ENCODE peak calls at places on chromosomes 1 and 21, in nine cellular contexts. V, M, D, N, Z, W, E, K and I are unnamed samples.

GRCh38 chr1:175648927-175649326 is 94.5 kb downstream of the TNR start:
- DNase-seq in W (no peak), Z (no peak), D (no peak), V (no peak), E (no peak), N (no peak), M (no peak), K (no peak), I (no peak)

GRCh38 chr1:1004780-1005697 is 5.1 kb upstream of the HES4 start:
- DNase-seq in D (no peak), K (peak; percentile 62), E (no peak), W (peak; percentile 81), M (no peak), Z (peak; percentile 66), N (peak; percentile 28), V (peak; percentile 64), I (peak; percentile 68)

GRCh38 chr1:40064797-40065492 is 24.4 kb downstream of the CAP1 start:
- DNase-seq in K (no peak), M (no peak), W (no peak), V (no peak), E (no peak), Z (no peak), N (no peak), D (no peak), I (no peak)

GRCh38 chr1:87805661-87806376 is 477.1 kb downstream of the LMO4 start:
- DNase-seq in V (no peak), M (no peak), D (no peak), N (peak; percentile 69), W (no peak), K (peak; percentile 63), E (no peak), Z (no peak), I (peak; percentile 43)

GRCh38 chr1:229229721-229230135 is 41.2 kb upstream of the RAB4A start:
- DNase-seq in K (peak; percentile 36), N (peak; percentile 78), M (peak; percentile 85), D (no peak), W (peak; percentile 76), Z (no peak), V (peak; percentile 65), E (no peak), I (peak; percentile 45)

GRCh38 chr1:10168912-10169514 is 41.4 kb upstream of the KIF1B start:
- DNase-seq in V (no peak), Z (no peak), M (no peak), E (no peak), W (no peak), N (no peak), K (no peak), D (no peak), I (no peak)

GRCh38 chr1:36889846-36890245 is 144.5 kb downstream of the GRIK3 start:
- DNase-seq in V (peak; percentile 10), N (no peak), D (no peak), W (peak; percentile 4), K (no peak), M (peak; percentile 0), Z (no peak), E (no peak), I (no peak)

GRCh38 chr1:202692959-202693555 is 17.2 kb downstream of the SYT2 start:
- DNase-seq in W (peak; percentile 66), E (peak; percentile 83), V (peak; percentile 45), Z (peak; percentile 90), D (peak; percentile 19), M (peak; percentile 31), K (peak; percentile 77), N (peak; percentile 73), I (peak; percentile 52)

GRCh38 chr1:5619469-5619868 is 372.8 kb downstream of the NPHP4 start:
- DNase-seq in M (no peak), W (no peak), D (no peak), E (no peak), Z (no peak), K (no peak), N (no peak), V (no peak), I (no peak)

GRCh38 chr1:116471241-116471640 is 98.2 kb downstream of the ATP1A1 start:
- DNase-seq in V (no peak), E (no peak), D (no peak), N (no peak), Z (no peak), K (no peak), W (no peak), M (no peak), I (no peak)

GRCh38 chr21:34636961-34637360 is 22.0 kb upstream of the RCAN1 start:
- DNase-seq in D (no peak), M (no peak), N (no peak), V (no peak), W (no peak), K (no peak), E (no peak), Z (no peak), I (no peak)

GRCh38 chr1:225875044-225875822 is 6.9 kb downstream of the TMEM63A start:
- DNase-seq in Z (peak; percentile 85), D (no peak), W (peak; percentile 85), K (no peak), V (peak; percentile 76), M (peak; percentile 78), E (no peak), N (no peak), I (peak; percentile 89)

GRCh38 chr1:143604887-143605286 is 366.9 kb downstream of the FAM72C start:
- DNase-seq in N (no peak), M (no peak), K (no peak), D (no peak), E (no peak), W (no peak), Z (no peak), V (no peak), I (no peak)

GRCh38 chr1:162987866-162988265 is 81.3 kb upstream of the RGS4 start:
- DNase-seq in N (no peak), E (no peak), W (no peak), K (peak; percentile 90), M (no peak), Z (no peak), V (no peak), D (no peak), I (no peak)

GRCh38 chr1:223248001-223248786 is 105.1 kb upstream of the TLR5 start:
- DNase-seq in E (no peak), D (no peak), W (peak; percentile 16), K (no peak), M (no peak), Z (no peak), N (no peak), V (no peak), I (peak; percentile 33)

GRCh38 chr1:209318302-209319056 is 265.0 kb upstream of the CAMK1G start:
- DNase-seq in D (no peak), W (no peak), M (no peak), N (no peak), V (no peak), K (peak; percentile 52), Z (no peak), E (no peak), I (no peak)
- H3K27ac ChIP-seq in D (no peak overlapping the region), W (no peak overlapping the region), M (no peak overlapping the region), N (no peak overlapping the region), V (no peak overlapping the region), K (no peak overlapping the region), Z (no peak overlapping the region), E (no peak overlapping the region), I (no peak overlapping the region)

DNA sequence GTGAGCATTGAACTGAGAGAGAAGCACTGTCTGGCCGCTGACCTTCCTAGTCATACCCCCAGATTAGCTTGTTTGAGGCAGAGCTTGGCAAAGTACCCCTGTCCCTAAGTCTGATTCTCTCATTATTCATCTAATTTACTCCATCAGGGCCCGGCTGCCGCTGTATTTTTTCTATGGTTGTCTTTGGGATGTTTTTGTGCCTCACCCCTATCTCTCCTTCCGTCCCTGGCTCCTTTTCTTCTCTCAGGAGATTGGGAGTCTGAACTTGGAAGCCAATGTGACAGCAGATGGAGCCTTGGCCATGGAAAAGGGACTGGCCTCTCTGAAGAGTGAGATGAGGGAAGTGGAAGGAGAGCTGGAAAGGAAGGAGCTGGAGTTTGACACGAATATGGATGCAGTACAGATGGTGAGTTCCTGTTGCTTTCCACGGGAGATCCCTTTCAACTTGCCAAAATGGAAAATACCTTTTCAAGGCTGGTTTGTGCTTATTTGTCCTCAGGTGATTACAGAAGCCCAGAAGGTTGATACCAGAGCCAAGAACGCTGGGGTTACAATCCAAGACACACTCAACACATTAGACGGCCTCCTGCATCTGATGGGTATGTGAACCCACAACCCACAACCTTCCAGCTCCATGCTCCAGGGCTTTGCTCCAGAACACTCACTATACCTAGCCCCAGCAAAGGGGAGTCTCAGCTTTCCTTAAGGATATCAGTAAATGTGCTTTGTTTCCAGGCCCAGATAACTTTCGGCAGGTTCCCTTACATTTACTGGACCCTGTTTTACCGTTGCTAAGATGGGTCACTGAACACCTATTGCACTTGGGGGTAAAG is 53.9 kb downstream of the LAMC2 start:
- DNase-seq in N (no peak), E (no peak), Z (no peak), M (no peak), W (no peak), V (no peak), K (peak; percentile 40), D (no peak), I (no peak)
- H3K4me3 ChIP-seq in N (no peak overlapping the region), E (no peak overlapping the region), Z (no peak overlapping the region), M (no peak overlapping the region), W (no peak overlapping the region), V (no peak overlapping the region), K (no peak overlapping the region), D (no peak overlapping the region), I (no peak overlapping the region)

GRCh38 chr1:233796146-233796798 is 108.2 kb upstream of the SLC35F3 start:
- DNase-seq in D (no peak), W (no peak), M (no peak), K (no peak), E (no peak), Z (no peak), V (no peak), N (no peak), I (no peak)

GRCh38 chr1:233791750-233792149 is 112.7 kb upstream of the SLC35F3 start:
- DNase-seq in V (no peak), E (no peak), K (no peak), W (no peak), D (no peak), M (no peak), N (no peak), Z (no peak), I (peak; percentile 10)

GRCh38 chr1:233791372-233791703 is 113.1 kb upstream of the SLC35F3 start:
- DNase-seq in E (no peak), V (no peak), K (no peak), D (no peak), Z (no peak), N (no peak), M (no peak), W (no peak), I (no peak)

GRCh38 chr1:233790662-233791371 is 113.7 kb upstream of the SLC35F3 start:
- DNase-seq in E (peak; percentile 44), V (no peak), W (peak; percentile 28), Z (peak; percentile 46), D (no peak), K (peak; percentile 79), M (peak; percentile 21), N (peak; percentile 62), I (peak; percentile 61)

GRCh38 chr1:233794863-233795262 is 109.6 kb upstream of the SLC35F3 start:
- DNase-seq in N (no peak), W (no peak), V (no peak), K (no peak), M (no peak), D (no peak), Z (no peak), E (no peak), I (no peak)
- H3K9me3 ChIP-seq in N (no peaks in the 10 kb centered on the region), W (peaks cover 12% of the 10 kb centered on the region), V (no peaks in the 10 kb centered on the region), K (no peaks in the 10 kb centered on the region), M (no peaks in the 10 kb centered on the region), D (no peaks in the 10 kb centered on the region), Z (peaks cover 8% of the 10 kb centered on the region), E (peaks cover 3% of the 10 kb centered on the region), I (no peaks in the 10 kb centered on the region)

GRCh38 chr1:46174448-46175231 is at the start of gene TSPAN1:
- DNase-seq in E (no peak), N (peak; percentile 48), M (no peak), Z (peak; percentile 26), D (no peak), K (peak; percentile 86), W (peak; percentile 61), V (peak; percentile 49), I (no peak)
- H3K27ac ChIP-seq in E (no peak within 1 kb of the TSS), N (no peak within 1 kb of the TSS), M (peak within 1 kb of the TSS; percentile 54), Z (no peak within 1 kb of the TSS), D (no peak within 1 kb of the TSS), K (peak within 1 kb of the TSS; percentile 26), W (peak within 1 kb of the TSS; percentile 74), V (peak within 1 kb of the TSS; percentile 69), I (no peak within 1 kb of the TSS)